ENCODE peak calls at places on chromosomes 1 and 21, in nine cellular contexts. M, H, P, J, I, N, C, B and A are unnamed samples.

GRCh38 chr1:11545793-11546192 is 66.8 kb downstream of the DISP3 start:
- DNase-seq in M (no peak), H (no peak), P (no peak), J (no peak), I (no peak), N (no peak), C (no peak), B (no peak), A (no peak)

GRCh38 chr1:153245466-153245865 is 14.0 kb upstream of the LORICRIN start:
- DNase-seq in M (no peak), H (no peak), P (no peak), J (no peak), I (no peak), N (no peak), C (no peak), B (no peak), A (no peak)

GRCh38 chr1:10253755-10254154 is 43.4 kb downstream of the KIF1B start:
- DNase-seq in M (no peak), H (peak; percentile 87), P (no peak), J (peak; percentile 3), I (peak; percentile 92), N (peak; percentile 61), C (no peak), B (peak; percentile 76), A (peak; percentile 6)

GRCh38 chr1:229024528-229025119 is 246.3 kb upstream of the RAB4A start:
- DNase-seq in M (peak; percentile 57), H (peak; percentile 85), P (no peak), J (no peak), I (peak; percentile 76), N (peak; percentile 73), C (no peak), B (peak; percentile 85), A (no peak)

GRCh38 chr1:232704694-232705680 is 75.1 kb upstream of the SIPA1L2 start:
- DNase-seq in M (peak; percentile 37), H (peak; percentile 93), P (no peak), J (no peak), I (peak; percentile 89), N (peak; percentile 83), C (no peak), B (peak; percentile 76), A (no peak)

GRCh38 chr1:202786804-202787203 is 21.4 kb downstream of the KDM5B start:
- DNase-seq in M (no peak), H (no peak), P (no peak), J (no peak), I (no peak), N (no peak), C (no peak), B (no peak), A (no peak)

GRCh38 chr1:202397256-202397655 is 48.8 kb downstream of the PPP1R12B start:
- DNase-seq in M (no peak), H (no peak), P (no peak), J (no peak), I (no peak), N (no peak), C (no peak), B (no peak), A (no peak)

GRCh38 chr1:16677552-16678423 is 11.0 kb upstream of the RNU1-3 start:
- DNase-seq in M (peak; percentile 79), H (peak; percentile 42), P (peak; percentile 81), J (peak; percentile 64), I (peak; percentile 22), N (peak; percentile 62), C (no peak), B (no peak), A (peak; percentile 69)

GRCh38 chr1:153366261-153366660 is 8.6 kb downstream of the S100A9 start:
- DNase-seq in M (no peak), H (no peak), P (no peak), J (no peak), I (no peak), N (no peak), C (no peak), B (no peak), A (no peak)

GRCh38 chr1:42674214-42674613 is 8.0 kb upstream of the YBX1 start:
- DNase-seq in M (no peak), H (peak; percentile 33), P (no peak), J (no peak), I (no peak), N (no peak), C (no peak), B (no peak), A (no peak)

GRCh38 chr1:22969224-22969829 is 3.3 kb downstream of the LACTBL1 start:
- DNase-seq in M (no peak), H (peak; percentile 90), P (no peak), J (no peak), I (peak; percentile 57), N (peak; percentile 59), C (no peak), B (peak; percentile 81), A (no peak)

DNA sequence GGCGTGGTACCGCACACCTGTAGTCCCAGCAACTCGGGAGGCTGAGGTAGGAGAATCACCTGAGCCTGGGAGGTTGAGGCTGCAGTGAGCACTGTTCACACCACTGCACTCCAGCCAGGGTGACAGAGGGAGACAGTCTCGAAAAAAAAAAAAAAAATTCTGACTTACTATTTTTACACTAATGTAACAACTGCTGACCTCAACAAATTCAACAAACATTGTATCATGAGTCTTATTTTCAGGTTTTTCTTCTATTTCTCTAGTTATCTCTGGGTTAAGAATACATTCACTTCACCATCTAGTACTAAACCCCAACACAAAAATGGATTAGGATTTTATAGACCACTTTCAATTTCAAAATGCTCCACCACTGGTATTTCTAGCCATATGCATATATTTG is 72.9 kb downstream of the UBR4 start:
- DNase-seq in M (no peak), H (no peak), P (no peak), J (no peak), I (no peak), N (no peak), C (no peak), B (no peak), A (no peak)
- H3K36me3 ChIP-seq in M (peaks cover 72% of the 10 kb centered on the region), H (peaks cover 18% of the 10 kb centered on the region), P (peaks cover 71% of the 10 kb centered on the region), J (peaks cover 6% of the 10 kb centered on the region), I (peaks cover 53% of the 10 kb centered on the region), N (peaks cover 55% of the 10 kb centered on the region), C (peaks cover 97% of the 10 kb centered on the region), B (peaks cover 16% of the 10 kb centered on the region), A (peaks cover 98% of the 10 kb centered on the region)

GRCh38 chr1:37325509-37326437 is 148.6 kb upstream of the ZC3H12A start:
- DNase-seq in M (peak; percentile 31), H (no peak), P (peak; percentile 36), J (no peak), I (no peak), N (no peak), C (peak; percentile 29), B (no peak), A (no peak)
- TF ChIP-seq EZH2 in M (no peak), H (no peak), P (no peak), J (no peak), I (no peak), N (no peak), C (no peak), B (no peak), A (no peak)

DNA sequence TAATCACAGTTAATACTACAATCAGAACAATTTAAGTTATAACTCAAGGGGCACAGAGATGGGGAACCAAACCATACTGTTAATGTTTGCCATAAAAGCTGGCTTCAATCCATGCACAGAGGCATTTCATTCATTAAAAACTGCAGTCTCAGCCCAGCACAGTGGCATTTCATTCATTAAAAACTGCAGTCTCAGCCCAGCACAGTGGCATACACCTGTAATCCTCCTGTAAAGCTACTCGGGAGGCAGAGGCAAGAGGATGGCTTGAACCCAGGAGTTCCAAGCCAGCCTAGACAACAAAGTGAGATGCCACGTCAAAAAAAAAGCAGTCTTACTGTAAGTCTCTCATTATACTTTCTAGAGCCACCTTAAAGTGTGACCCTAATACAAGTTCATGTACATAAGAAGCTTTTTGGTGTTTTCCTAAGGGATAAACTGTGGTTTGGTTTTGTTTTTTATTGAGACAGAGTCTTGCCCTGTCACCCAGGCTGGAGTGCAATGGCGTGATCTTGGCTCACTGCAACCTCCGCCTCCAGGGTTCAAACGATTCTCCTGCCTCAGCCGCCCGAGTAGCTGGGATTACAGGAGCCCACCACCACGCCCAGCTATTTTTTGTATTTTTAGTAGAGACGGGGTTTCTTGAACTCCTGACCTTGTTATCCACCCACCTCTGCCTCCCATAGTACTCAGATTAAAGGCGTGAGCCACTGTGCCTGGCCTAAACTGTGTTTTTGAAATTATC is 29.0 kb downstream of the ARID4B start:
- DNase-seq in M (no peak), H (no peak), P (no peak), J (no peak), I (no peak), N (no peak), C (no peak), B (no peak), A (no peak)
- H3K27ac ChIP-seq in M (no peak overlapping the region), H (no peak overlapping the region), P (peak overlapping the region; percentile 67), J (no peak overlapping the region), I (no peak overlapping the region), N (no peak overlapping the region), C (no peak overlapping the region), B (no peak overlapping the region), A (no peak overlapping the region)

GRCh38 chr21:34674467-34674866 is 5.7 kb downstream of the CLIC6 start:
- DNase-seq in M (no peak), H (no peak), P (no peak), J (no peak), I (no peak), N (no peak), C (no peak), B (no peak), A (no peak)

GRCh38 chr21:34673006-34673405 is 4.2 kb downstream of the CLIC6 start:
- DNase-seq in M (no peak), H (no peak), P (no peak), J (no peak), I (no peak), N (no peak), C (no peak), B (no peak), A (no peak)

GRCh38 chr21:34670220-34670961 is 1.6 kb downstream of the CLIC6 start:
- DNase-seq in M (no peak), H (peak; percentile 13), P (peak; percentile 70), J (no peak), I (no peak), N (peak; percentile 10), C (no peak), B (peak; percentile 53), A (no peak)

GRCh38 chr21:34670962-34671348 is 2.2 kb downstream of the CLIC6 start:
- DNase-seq in M (no peak), H (no peak), P (peak; percentile 60), J (no peak), I (no peak), N (no peak), C (no peak), B (no peak), A (no peak)

GRCh38 chr21:34671891-34672290 is 3.1 kb downstream of the CLIC6 start:
- DNase-seq in M (no peak), H (no peak), P (no peak), J (no peak), I (no peak), N (no peak), C (no peak), B (no peak), A (no peak)
- H3K36me3 ChIP-seq in M (no peaks in the 10 kb centered on the region), H (no peaks in the 10 kb centered on the region), P (no peaks in the 10 kb centered on the region), J (no peaks in the 10 kb centered on the region), I (no peaks in the 10 kb centered on the region), N (no peaks in the 10 kb centered on the region), C (no peaks in the 10 kb centered on the region), B (no peaks in the 10 kb centered on the region), A (no peaks in the 10 kb centered on the region)